ENCODE peak calls at places on chromosome 20, in five cellular contexts. N is psoas muscle, I is OCI-LY7, M is uterus, J is breast epithelium. G is an unnamed sample. For H3K4me1, the result is how much of the 10 kb centered on the place peaks cover.

GRCh38 chr20:23244207-23244915 is 106.2 kb upstream of the NXT1 start:
- DNase-seq in N (no peak), I (no peak), J (no peak), M (no peak), G (peak)

GRCh38 chr20:38307371-38308046 is 3.6 kb downstream of the BPI start:
- DNase-seq in I (no peak), N (no peak), J (no peak), M (no peak), G (no peak)

GRCh38 chr20:63787749-63788148 is 43.3 kb downstream of the ZBTB46 start:
- DNase-seq in N (no peak), I (no peak), M (no peak), J (no peak), G (no peak)

GRCh38 chr20:49561806-49562205 is 6.1 kb downstream of the PTGIS start:
- DNase-seq in J (no peak), M (no peak), N (no peak), I (no peak), G (no peak)

GRCh38 chr20:51695574-51696303 is 72.5 kb downstream of the ATP9A start:
- DNase-seq in I (no peak), J (no peak), N (no peak), M (no peak), G (no peak)

GRCh38 chr20:37990571-37991151 is 42.6 kb downstream of the TTI1 start:
- DNase-seq in N (peak), J (peak), I (peak), M (no peak), G (peak)

GRCh38 chr20:37355252-37356180 is 9.6 kb downstream of the SRC start:
- DNase-seq in I (no peak), N (no peak), J (no peak), M (no peak), G (no peak)

GRCh38 chr20:38685853-38686473 is 38.3 kb upstream of the SLC32A1 start:
- DNase-seq in I (peak), M (no peak), N (peak), J (no peak), G (no peak)

GRCh38 chr20:25984933-25985332 is 288.3 kb upstream of the ZNF337 start:
- DNase-seq in M (peak), J (no peak), I (no peak), N (peak), G (no peak)

GRCh38 chr20:50613438-50614169 is 77.7 kb downstream of the RIPOR3 start:
- DNase-seq in N (no peak), J (no peak), M (no peak), I (no peak), G (no peak)

GRCh38 chr20:63130654-63131577 is 85.0 kb downstream of the YTHDF1 start:
- DNase-seq in N (no peak), J (no peak), M (no peak), I (no peak), G (no peak)

GRCh38 chr20:23222531-23223200 is 127.9 kb upstream of the NXT1 start:
- DNase-seq in I (no peak), M (no peak), J (no peak), N (no peak), G (no peak)

GRCh38 chr20:3911956-3912355 is 22.8 kb downstream of the PANK2 start:
- DNase-seq in M (no peak), I (no peak), N (no peak), J (no peak), G (no peak)

GRCh38 chr20:52828199-52828598 is 144.0 kb upstream of the TSHZ2 start:
- DNase-seq in N (no peak), J (no peak), M (no peak), I (no peak), G (no peak)

GRCh38 chr20:45918182-45918737 is 6.3 kb upstream of the PLTP start:
- DNase-seq in J (no peak), N (no peak), I (no peak), M (no peak), G (no peak)

GRCh38 chr20:49948809-49949507 is 12.8 kb downstream of the RNF114 start:
- DNase-seq in N (no peak), I (no peak), J (no peak), M (no peak), G (no peak)

GRCh38 chr20:24673678-24674570 is 204.5 kb downstream of the SYNDIG1 start:
- DNase-seq in M (no peak), N (no peak), I (no peak), J (no peak), G (no peak)

GRCh38 chr20:21505810-21506530 is 7.9 kb downstream of the NKX2-2 start:
- DNase-seq in J (no peak), I (no peak), M (no peak), N (no peak), G (no peak)

GRCh38 chr20:37392441-37393195 is 46.7 kb downstream of the SRC start:
- DNase-seq in J (no peak), I (peak), N (peak), M (no peak), G (no peak)

GRCh38 chr20:47256665-47257236 is 99.7 kb downstream of the ZMYND8 start:
- DNase-seq in M (no peak), I (no peak), J (no peak), N (no peak), G (no peak)

GRCh38 chr20:53901064-53901463 is 169.3 kb downstream of the BCAS1 start:
- DNase-seq in M (no peak), N (no peak), J (no peak), I (no peak), G (no peak)

GRCh38 chr20:23868321-23868720 is 11.2 kb downstream of the CST5 start:
- DNase-seq in N (no peak), J (no peak), M (no peak), I (no peak), G (no peak)

GRCh38 chr20:25692499-25692898 is 4.2 kb downstream of the ZNF337 start:
- DNase-seq in M (no peak), N (no peak), I (no peak), J (no peak), G (no peak)

GRCh38 chr20:8255945-8256632 is 124.0 kb downstream of the PLCB1 start:
- DNase-seq in J (no peak), I (no peak), M (no peak), N (no peak), G (no peak)

GRCh38 chr20:52972190-52972937 is at the start of gene TSHZ2:
- DNase-seq in I (no peak), N (peak), J (peak), M (peak), G (peak)

GRCh38 chr20:44856847-44857448 is 28.6 kb upstream of the YWHAB start:
- DNase-seq in I (peak), N (no peak), J (no peak), M (no peak), G (no peak)

GRCh38 chr20:20594171-20594530 is 118.3 kb downstream of the RALGAPA2 start:
- DNase-seq in I (peak), N (no peak), M (no peak), J (no peak), G (no peak)

GRCh38 chr20:9592419-9592818 is 78.0 kb downstream of the LAMP5 start:
- DNase-seq in I (no peak), M (no peak), N (no peak), J (no peak), G (no peak)

DNA sequence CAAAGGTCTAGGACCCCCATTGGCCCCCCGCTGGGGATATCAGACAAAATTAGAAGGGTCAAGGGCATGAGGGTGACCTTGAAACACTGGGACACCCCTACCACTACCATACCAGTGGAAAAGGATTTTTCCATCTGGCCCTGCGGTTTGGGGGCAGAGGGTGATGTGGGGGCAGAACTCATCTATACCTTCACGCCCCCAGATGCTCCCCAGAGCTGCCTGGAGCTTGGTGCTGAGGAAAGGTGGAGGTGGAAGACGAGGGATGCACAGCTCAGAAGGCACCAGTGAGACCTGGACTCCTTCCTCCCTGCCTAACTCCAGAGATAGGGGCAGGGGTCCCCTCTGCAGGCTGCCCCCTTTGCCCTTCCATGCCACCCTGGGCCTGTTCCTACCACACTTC is 1.1 kb downstream of the COX4I2 start:
- DNase-seq in J (no peak), N (no peak), M (no peak), I (no peak), G (no peak)
- H3K4me3 ChIP-seq in J (no peak), N (no peak), M (no peak), I (no peak), G (no peak)

DNA sequence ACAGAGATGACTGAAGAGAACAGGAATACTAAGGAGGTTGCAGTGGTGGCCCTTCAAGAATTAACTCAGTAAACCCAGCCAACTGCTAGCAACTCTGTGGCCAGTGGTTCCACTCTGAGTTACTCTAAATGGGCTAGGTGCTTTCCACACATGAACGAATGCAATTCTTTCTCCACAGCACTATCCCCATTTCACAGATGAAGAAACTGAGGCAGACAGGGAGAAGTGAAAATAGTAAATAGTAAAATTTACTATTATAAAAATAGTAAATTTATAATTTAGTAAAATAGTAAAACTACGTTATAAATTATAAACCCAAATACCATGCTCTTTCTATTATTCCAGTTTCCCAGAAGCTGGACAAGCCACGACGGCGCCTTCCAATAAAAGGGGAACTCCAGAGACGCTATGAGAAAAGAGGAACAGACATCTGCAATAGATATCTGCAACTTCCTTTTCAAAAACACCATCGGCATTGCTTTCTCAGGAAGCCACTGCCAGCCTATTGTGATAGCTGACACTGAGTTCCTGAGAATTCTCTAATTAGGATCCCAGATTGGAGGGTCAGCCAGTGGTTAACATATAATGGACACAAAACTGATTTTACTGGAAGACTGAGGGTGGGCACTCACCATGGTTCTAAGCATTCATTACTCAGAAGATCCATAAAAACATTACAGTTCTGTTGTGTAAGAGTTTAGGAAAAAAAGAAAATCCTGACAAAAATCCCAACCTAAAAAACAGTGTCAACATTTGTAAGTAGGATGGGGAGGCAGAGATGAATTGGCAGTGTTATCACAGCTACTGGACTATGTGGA is 16.2 kb downstream of the FKBP1A start:
- DNase-seq in N (no peak), M (no peak), I (peak), J (no peak), G (no peak)
- H3K4me1 ChIP-seq in N (half or more), M (under half), I (under half), J (under half), G (half or more)

DNA sequence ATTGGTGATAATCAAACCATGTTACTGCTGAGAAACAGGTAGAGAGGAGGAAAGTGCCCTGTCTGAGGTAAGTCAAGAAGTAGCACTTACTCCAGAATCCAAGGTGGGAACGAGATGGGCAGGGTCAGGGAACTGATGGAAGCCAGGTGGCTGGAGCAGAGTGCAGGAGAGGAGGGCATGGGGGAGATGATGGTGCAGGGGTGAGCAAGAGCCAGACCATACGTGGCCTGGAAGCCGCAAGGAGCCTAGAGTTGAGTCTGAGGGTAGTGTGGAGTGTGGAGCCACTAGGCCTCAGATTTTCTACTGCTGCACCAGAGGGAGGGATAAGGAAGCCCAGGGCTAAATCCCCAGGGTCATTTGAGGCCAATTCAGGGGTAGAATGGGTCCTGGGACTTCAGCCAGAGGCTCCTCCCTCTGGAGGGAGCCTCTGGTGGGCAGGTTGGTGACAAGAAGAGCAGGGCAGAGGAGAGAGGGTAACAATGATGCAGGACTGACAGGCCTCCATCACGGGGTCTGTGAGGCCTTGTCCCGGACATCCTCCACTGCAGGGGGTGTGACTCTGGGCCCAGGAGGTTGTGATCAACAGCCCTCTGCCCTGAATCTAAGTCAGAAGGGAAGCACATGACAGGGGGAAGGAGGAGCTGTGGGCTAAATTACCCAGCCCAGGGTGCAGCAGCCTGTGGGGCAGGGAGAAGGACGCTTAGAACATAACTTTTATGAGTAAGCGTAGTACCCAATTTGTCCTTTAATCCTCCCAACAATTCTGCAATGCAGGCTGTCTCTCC is 28.7 kb downstream of the COX4I2 start:
- DNase-seq in J (no peak), I (peak), M (no peak), N (peak), G (peak)
- H3K27ac ChIP-seq in J (peak), I (peak), M (peak), N (peak), G (peak)

DNA sequence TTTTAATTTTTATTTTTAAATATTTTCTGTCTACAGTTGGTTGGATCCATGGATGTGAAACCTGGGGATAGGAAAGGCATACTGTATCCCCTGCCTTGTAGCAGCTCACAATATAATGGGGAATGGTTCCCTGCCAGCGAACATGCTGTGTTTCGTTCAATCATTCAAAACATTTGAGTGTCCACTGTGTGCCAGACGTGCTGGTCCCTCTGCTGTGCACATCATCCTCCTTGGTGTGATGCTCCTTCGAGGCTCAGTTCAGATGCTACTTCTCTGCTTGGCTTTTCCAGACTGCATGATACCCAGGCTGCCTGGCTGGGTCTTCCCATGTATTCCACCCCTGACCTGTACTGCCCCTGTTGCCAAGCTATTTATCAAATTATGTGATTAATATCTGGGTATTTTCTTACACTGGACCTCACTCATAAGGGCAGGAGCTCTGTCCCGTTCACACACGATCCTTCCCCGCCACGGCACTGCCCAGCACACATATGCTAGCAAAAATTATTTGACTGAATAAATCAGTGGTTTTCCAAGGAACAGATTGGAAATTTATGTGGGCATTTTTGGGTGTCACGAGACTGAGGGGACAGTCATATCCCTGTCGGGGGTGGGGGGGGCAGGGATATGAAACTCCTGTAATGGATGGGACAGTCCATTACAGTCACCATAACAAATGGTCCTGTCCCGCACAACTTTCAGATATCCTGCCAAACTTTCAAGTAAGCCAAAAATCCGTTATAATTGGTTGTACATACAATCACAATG is 4.9 kb downstream of the SDCBP2 start:
- DNase-seq in N (no peak), M (no peak), I (no peak), J (no peak), G (no peak)
- H3K4me3 ChIP-seq in N (peak), M (no peak), I (peak), J (no peak), G (no peak)

GRCh38 chr20:57247292-57247975 is 19.0 kb downstream of the BMP7 start:
- DNase-seq in M (no peak), N (no peak), I (peak), J (no peak), G (no peak)
- H3K4me1 ChIP-seq in M (under half), N (under half), I (half or more), J (under half), G (under half)

DNA sequence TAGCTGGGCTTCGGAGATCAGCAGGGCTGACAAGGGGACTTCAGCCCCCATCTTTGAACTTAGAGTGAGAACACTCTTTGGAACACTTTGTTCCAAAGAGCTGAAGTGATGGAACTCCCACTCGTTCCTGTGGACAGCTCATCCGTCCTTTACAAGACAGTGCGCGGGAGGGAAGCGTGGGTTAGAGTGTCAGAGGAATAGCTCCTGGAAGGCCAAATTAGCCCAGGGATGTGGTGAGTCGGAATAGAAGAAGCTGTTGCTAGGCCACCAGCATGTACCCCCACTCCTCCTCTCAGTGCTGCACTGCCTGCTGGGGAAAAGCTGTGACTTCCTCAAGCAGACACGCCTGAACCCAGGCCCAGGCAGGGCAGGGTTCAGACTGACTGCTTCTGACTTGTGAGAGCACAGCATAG is 1.7 kb downstream of the SDCBP2 start:
- DNase-seq in I (no peak), N (peak), J (peak), M (peak), G (no peak)
- H3K27ac ChIP-seq in I (no peak), N (peak), J (peak), M (peak), G (peak)

GRCh38 chr20:19519461-19519860 is 238.6 kb upstream of the RIN2 start:
- DNase-seq in J (no peak), N (no peak), I (no peak), M (no peak), G (no peak)
- H3K4me3 ChIP-seq in J (no peak), N (no peak), I (no peak), M (no peak), G (no peak)

GRCh38 chr20:33651562-33652048 is 10.5 kb upstream of the C20orf144 start:
- DNase-seq in N (no peak), J (no peak), M (no peak), I (no peak), G (no peak)
- H3K4me1 ChIP-seq in N (under half), J (under half), M (under half), I (under half), G (under half)

GRCh38 chr20:36063916-36064660 is 90.5 kb upstream of the EPB41L1 start:
- DNase-seq in J (no peak), M (no peak), I (no peak), N (no peak), G (no peak)
- H3K27ac ChIP-seq in J (peak), M (peak), I (no peak), N (peak), G (peak)